ENCODE peak calls at places on chromosomes 5 and 9, in ten cellular contexts. One of them, this sample, is unnamed.

GRCh38 chr9:68949271-68950000 is 64.5 kb downstream of the PRKACG start:
- DNase-seq in IMR-90: no peak
- DNase-seq in endothelial cell: no peak
- DNase-seq in cardiac fibroblast: peak
- DNase-seq in lower lobe of right lung: no peak
- DNase-seq in fibroblast of the aortic adventitia: peak
- DNase-seq in CD8-positive, alpha-beta T cell: no peak
- DNase-seq in AG04449: no peak
- DNase-seq in DND-41: no peak
- DNase-seq in gastrocnemius medialis: no peak
- DNase-seq in this sample: no peak

GRCh38 chr5:136776022-136776927 is 410.9 kb upstream of the TRPC7 start:
- DNase-seq in fibroblast of the aortic adventitia: peak
- DNase-seq in lower lobe of right lung: no peak
- DNase-seq in IMR-90: peak
- DNase-seq in CD8-positive, alpha-beta T cell: no peak
- DNase-seq in DND-41: no peak
- DNase-seq in AG04449: peak
- DNase-seq in endothelial cell: no peak
- DNase-seq in cardiac fibroblast: no peak
- DNase-seq in gastrocnemius medialis: no peak
- DNase-seq in this sample: no peak

GRCh38 chr9:127445851-127446719 is 5.1 kb downstream of the RPL12 start:
- DNase-seq in fibroblast of the aortic adventitia: peak
- DNase-seq in lower lobe of right lung: no peak
- DNase-seq in CD8-positive, alpha-beta T cell: no peak
- DNase-seq in AG04449: no peak
- DNase-seq in gastrocnemius medialis: no peak
- DNase-seq in endothelial cell: no peak
- DNase-seq in cardiac fibroblast: no peak
- DNase-seq in IMR-90: no peak
- DNase-seq in DND-41: no peak
- DNase-seq in this sample: no peak

GRCh38 chr9:132383462-132383883 is 23.2 kb downstream of the TTF1 start:
- DNase-seq in CD8-positive, alpha-beta T cell: no peak
- DNase-seq in AG04449: no peak
- DNase-seq in gastrocnemius medialis: no peak
- DNase-seq in fibroblast of the aortic adventitia: no peak
- DNase-seq in IMR-90: no peak
- DNase-seq in cardiac fibroblast: no peak
- DNase-seq in endothelial cell: no peak
- DNase-seq in DND-41: no peak
- DNase-seq in lower lobe of right lung: no peak
- DNase-seq in this sample: no peak

GRCh38 chr5:141872496-141873356 is 5.5 kb downstream of the PCDH1 start:
- DNase-seq in CD8-positive, alpha-beta T cell: no peak
- DNase-seq in lower lobe of right lung: no peak
- DNase-seq in endothelial cell: no peak
- DNase-seq in gastrocnemius medialis: no peak
- DNase-seq in AG04449: no peak
- DNase-seq in cardiac fibroblast: peak
- DNase-seq in fibroblast of the aortic adventitia: no peak
- DNase-seq in IMR-90: no peak
- DNase-seq in DND-41: no peak
- DNase-seq in this sample: no peak

GRCh38 chr9:81602887-81603680 is 86.3 kb downstream of the TLE1 start:
- DNase-seq in CD8-positive, alpha-beta T cell: no peak
- DNase-seq in lower lobe of right lung: no peak
- DNase-seq in IMR-90: no peak
- DNase-seq in gastrocnemius medialis: no peak
- DNase-seq in endothelial cell: no peak
- DNase-seq in DND-41: no peak
- DNase-seq in fibroblast of the aortic adventitia: no peak
- DNase-seq in cardiac fibroblast: no peak
- DNase-seq in AG04449: no peak
- DNase-seq in this sample: no peak

GRCh38 chr5:132009706-132010405 is 1.6 kb downstream of the ACSL6 start:
- DNase-seq in IMR-90: no peak
- DNase-seq in CD8-positive, alpha-beta T cell: no peak
- DNase-seq in AG04449: no peak
- DNase-seq in gastrocnemius medialis: no peak
- DNase-seq in DND-41: no peak
- DNase-seq in cardiac fibroblast: no peak
- DNase-seq in lower lobe of right lung: peak
- DNase-seq in fibroblast of the aortic adventitia: no peak
- DNase-seq in endothelial cell: no peak
- DNase-seq in this sample: no peak

GRCh38 chr9:89701221-89701798 is 96.5 kb downstream of the GADD45G start:
- DNase-seq in cardiac fibroblast: no peak
- DNase-seq in endothelial cell: no peak
- DNase-seq in AG04449: no peak
- DNase-seq in gastrocnemius medialis: no peak
- DNase-seq in IMR-90: no peak
- DNase-seq in fibroblast of the aortic adventitia: no peak
- DNase-seq in lower lobe of right lung: no peak
- DNase-seq in DND-41: peak
- DNase-seq in CD8-positive, alpha-beta T cell: peak
- DNase-seq in this sample: peak

GRCh38 chr5:91641730-91642350 is 258.7 kb upstream of the ARRDC3 start:
- DNase-seq in DND-41: no peak
- DNase-seq in endothelial cell: no peak
- DNase-seq in cardiac fibroblast: peak
- DNase-seq in fibroblast of the aortic adventitia: peak
- DNase-seq in AG04449: no peak
- DNase-seq in CD8-positive, alpha-beta T cell: no peak
- DNase-seq in IMR-90: peak
- DNase-seq in lower lobe of right lung: no peak
- DNase-seq in gastrocnemius medialis: no peak
- DNase-seq in this sample: no peak

GRCh38 chr9:137195525-137196220 is 4.9 kb downstream of the TPRN start:
- DNase-seq in AG04449: no peak
- DNase-seq in cardiac fibroblast: no peak
- DNase-seq in lower lobe of right lung: no peak
- DNase-seq in endothelial cell: no peak
- DNase-seq in CD8-positive, alpha-beta T cell: no peak
- DNase-seq in gastrocnemius medialis: no peak
- DNase-seq in fibroblast of the aortic adventitia: no peak
- DNase-seq in DND-41: no peak
- DNase-seq in IMR-90: no peak
- DNase-seq in this sample: no peak

GRCh38 chr9:128107971-128108783 is 19.4 kb downstream of the PTGES2 start:
- DNase-seq in fibroblast of the aortic adventitia: no peak
- DNase-seq in lower lobe of right lung: peak
- DNase-seq in gastrocnemius medialis: no peak
- DNase-seq in AG04449: no peak
- DNase-seq in DND-41: no peak
- DNase-seq in cardiac fibroblast: no peak
- DNase-seq in CD8-positive, alpha-beta T cell: no peak
- DNase-seq in endothelial cell: no peak
- DNase-seq in IMR-90: no peak
- DNase-seq in this sample: no peak

GRCh38 chr5:77859306-77859705 is 83.2 kb upstream of the TBCA start:
- DNase-seq in CD8-positive, alpha-beta T cell: no peak
- DNase-seq in endothelial cell: no peak
- DNase-seq in IMR-90: peak
- DNase-seq in DND-41: no peak
- DNase-seq in gastrocnemius medialis: no peak
- DNase-seq in cardiac fibroblast: no peak
- DNase-seq in lower lobe of right lung: no peak
- DNase-seq in AG04449: no peak
- DNase-seq in fibroblast of the aortic adventitia: no peak
- DNase-seq in this sample: no peak

GRCh38 chr5:124025306-124025705 is 513.3 kb downstream of the CSNK1G3 start:
- DNase-seq in IMR-90: no peak
- DNase-seq in gastrocnemius medialis: no peak
- DNase-seq in AG04449: no peak
- DNase-seq in DND-41: no peak
- DNase-seq in CD8-positive, alpha-beta T cell: no peak
- DNase-seq in lower lobe of right lung: no peak
- DNase-seq in endothelial cell: no peak
- DNase-seq in fibroblast of the aortic adventitia: no peak
- DNase-seq in cardiac fibroblast: no peak
- DNase-seq in this sample: no peak

GRCh38 chr5:124022966-124023365 is 511.0 kb downstream of the CSNK1G3 start:
- DNase-seq in fibroblast of the aortic adventitia: no peak
- DNase-seq in gastrocnemius medialis: no peak
- DNase-seq in DND-41: no peak
- DNase-seq in lower lobe of right lung: no peak
- DNase-seq in IMR-90: no peak
- DNase-seq in endothelial cell: no peak
- DNase-seq in CD8-positive, alpha-beta T cell: no peak
- DNase-seq in AG04449: no peak
- DNase-seq in cardiac fibroblast: no peak
- DNase-seq in this sample: no peak

GRCh38 chr5:124021066-124021641 is 509.2 kb downstream of the CSNK1G3 start:
- DNase-seq in lower lobe of right lung: no peak
- DNase-seq in gastrocnemius medialis: no peak
- DNase-seq in fibroblast of the aortic adventitia: no peak
- DNase-seq in AG04449: no peak
- DNase-seq in CD8-positive, alpha-beta T cell: no peak
- DNase-seq in IMR-90: no peak
- DNase-seq in cardiac fibroblast: no peak
- DNase-seq in endothelial cell: no peak
- DNase-seq in DND-41: no peak
- DNase-seq in this sample: no peak
- TF ChIP-seq CTCF in lower lobe of right lung: no peak
- TF ChIP-seq CTCF in gastrocnemius medialis: no peak
- TF ChIP-seq CTCF in fibroblast of the aortic adventitia: no peak
- TF ChIP-seq CTCF in AG04449: no peak
- TF ChIP-seq CTCF in CD8-positive, alpha-beta T cell: no peak
- TF ChIP-seq CTCF in IMR-90: no peak
- TF ChIP-seq CTCF in cardiac fibroblast: no peak
- TF ChIP-seq CTCF in endothelial cell: peak
- TF ChIP-seq CTCF in DND-41: no peak
- TF ChIP-seq CTCF in this sample: no peak

DNA sequence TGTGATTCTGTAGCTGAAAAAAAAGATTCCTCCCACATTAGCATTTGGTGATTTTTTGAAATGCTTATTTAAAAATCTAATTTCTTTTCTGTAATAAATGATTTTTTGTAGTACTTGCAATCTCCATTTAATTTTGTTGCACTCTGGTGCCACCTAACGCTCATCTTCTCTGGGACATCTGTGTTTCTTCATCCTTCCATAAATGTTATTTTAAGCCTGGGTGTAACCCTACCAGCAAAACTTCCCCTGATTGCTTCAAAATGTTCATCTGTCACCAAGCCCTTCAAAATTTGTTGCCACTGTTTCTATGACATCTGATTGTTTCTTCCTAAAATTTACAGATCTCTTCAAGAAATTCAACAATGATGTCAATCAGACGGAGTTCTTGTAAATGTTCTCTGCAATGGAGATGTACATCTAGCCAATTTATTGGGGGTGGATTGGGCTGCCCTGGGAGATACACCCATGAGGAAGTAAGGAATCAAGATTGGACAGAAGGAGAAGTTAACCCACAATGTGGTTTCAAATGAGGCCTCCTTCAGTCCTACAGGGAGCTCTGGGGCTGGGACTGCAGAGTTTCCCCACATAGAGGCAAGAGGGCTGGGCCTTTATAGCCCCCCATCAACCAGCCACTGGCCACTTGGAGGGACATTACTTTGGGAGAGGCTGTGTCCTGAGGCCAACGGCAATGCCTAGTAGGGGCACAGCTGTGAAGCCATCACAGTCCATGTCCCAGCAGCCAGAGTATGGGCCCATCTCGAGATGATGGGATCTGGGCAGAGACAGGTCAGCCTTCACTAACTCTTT is 23.3 kb downstream of the MCTP1 start:
- DNase-seq in gastrocnemius medialis: no peak
- DNase-seq in endothelial cell: no peak
- DNase-seq in DND-41: peak
- DNase-seq in lower lobe of right lung: peak
- DNase-seq in cardiac fibroblast: peak
- DNase-seq in IMR-90: peak
- DNase-seq in CD8-positive, alpha-beta T cell: no peak
- DNase-seq in AG04449: no peak
- DNase-seq in fibroblast of the aortic adventitia: peak
- DNase-seq in this sample: no peak
- TF ChIP-seq CTCF in gastrocnemius medialis: no peak
- TF ChIP-seq CTCF in endothelial cell: no peak
- TF ChIP-seq CTCF in DND-41: peak
- TF ChIP-seq CTCF in lower lobe of right lung: peak
- TF ChIP-seq CTCF in cardiac fibroblast: peak
- TF ChIP-seq CTCF in IMR-90: peak
- TF ChIP-seq CTCF in CD8-positive, alpha-beta T cell: no peak
- TF ChIP-seq CTCF in AG04449: peak
- TF ChIP-seq CTCF in fibroblast of the aortic adventitia: peak
- TF ChIP-seq CTCF in this sample: no peak

GRCh38 chr5:52800394-52801213 is 12.9 kb downstream of the ITGA1 start:
- DNase-seq in CD8-positive, alpha-beta T cell: peak
- DNase-seq in AG04449: no peak
- DNase-seq in gastrocnemius medialis: peak
- DNase-seq in IMR-90: peak
- DNase-seq in endothelial cell: peak
- DNase-seq in lower lobe of right lung: peak
- DNase-seq in DND-41: peak
- DNase-seq in cardiac fibroblast: peak
- DNase-seq in fibroblast of the aortic adventitia: peak
- DNase-seq in this sample: peak
- TF ChIP-seq CTCF in CD8-positive, alpha-beta T cell: no peak
- TF ChIP-seq CTCF in AG04449: no peak
- TF ChIP-seq CTCF in gastrocnemius medialis: no peak
- TF ChIP-seq CTCF in IMR-90: no peak
- TF ChIP-seq CTCF in endothelial cell: no peak
- TF ChIP-seq CTCF in lower lobe of right lung: no peak
- TF ChIP-seq CTCF in DND-41: peak
- TF ChIP-seq CTCF in cardiac fibroblast: peak
- TF ChIP-seq CTCF in fibroblast of the aortic adventitia: peak
- TF ChIP-seq CTCF in this sample: no peak

GRCh38 chr5:59529286-59529685 is 364.2 kb downstream of the PDE4D start:
- DNase-seq in IMR-90: no peak
- DNase-seq in DND-41: no peak
- DNase-seq in AG04449: no peak
- DNase-seq in CD8-positive, alpha-beta T cell: no peak
- DNase-seq in endothelial cell: no peak
- DNase-seq in gastrocnemius medialis: no peak
- DNase-seq in lower lobe of right lung: no peak
- DNase-seq in cardiac fibroblast: no peak
- DNase-seq in fibroblast of the aortic adventitia: no peak
- DNase-seq in this sample: no peak

GRCh38 chr5:59525310-59525709 is 368.2 kb downstream of the PDE4D start:
- DNase-seq in fibroblast of the aortic adventitia: no peak
- DNase-seq in cardiac fibroblast: no peak
- DNase-seq in lower lobe of right lung: no peak
- DNase-seq in gastrocnemius medialis: no peak
- DNase-seq in IMR-90: no peak
- DNase-seq in DND-41: no peak
- DNase-seq in AG04449: no peak
- DNase-seq in CD8-positive, alpha-beta T cell: no peak
- DNase-seq in endothelial cell: no peak
- DNase-seq in this sample: no peak

GRCh38 chr5:59528226-59528862 is 365.2 kb downstream of the PDE4D start:
- DNase-seq in fibroblast of the aortic adventitia: no peak
- DNase-seq in lower lobe of right lung: no peak
- DNase-seq in AG04449: no peak
- DNase-seq in CD8-positive, alpha-beta T cell: no peak
- DNase-seq in gastrocnemius medialis: no peak
- DNase-seq in DND-41: no peak
- DNase-seq in cardiac fibroblast: no peak
- DNase-seq in endothelial cell: no peak
- DNase-seq in IMR-90: no peak
- DNase-seq in this sample: no peak

GRCh38 chr5:59522201-59522831 is 371.2 kb downstream of the PDE4D start:
- DNase-seq in cardiac fibroblast: no peak
- DNase-seq in gastrocnemius medialis: no peak
- DNase-seq in DND-41: no peak
- DNase-seq in lower lobe of right lung: no peak
- DNase-seq in endothelial cell: no peak
- DNase-seq in IMR-90: no peak
- DNase-seq in fibroblast of the aortic adventitia: no peak
- DNase-seq in AG04449: no peak
- DNase-seq in CD8-positive, alpha-beta T cell: no peak
- DNase-seq in this sample: no peak

GRCh38 chr5:59525957-59526356 is 367.6 kb downstream of the PDE4D start:
- DNase-seq in gastrocnemius medialis: no peak
- DNase-seq in IMR-90: peak
- DNase-seq in DND-41: no peak
- DNase-seq in lower lobe of right lung: no peak
- DNase-seq in cardiac fibroblast: peak
- DNase-seq in fibroblast of the aortic adventitia: no peak
- DNase-seq in endothelial cell: no peak
- DNase-seq in AG04449: peak
- DNase-seq in CD8-positive, alpha-beta T cell: no peak
- DNase-seq in this sample: no peak
- TF ChIP-seq CTCF in gastrocnemius medialis: no peak
- TF ChIP-seq CTCF in IMR-90: no peak
- TF ChIP-seq CTCF in DND-41: no peak
- TF ChIP-seq CTCF in lower lobe of right lung: no peak
- TF ChIP-seq CTCF in cardiac fibroblast: no peak
- TF ChIP-seq CTCF in fibroblast of the aortic adventitia: no peak
- TF ChIP-seq CTCF in endothelial cell: no peak
- TF ChIP-seq CTCF in AG04449: no peak
- TF ChIP-seq CTCF in CD8-positive, alpha-beta T cell: no peak
- TF ChIP-seq CTCF in this sample: no peak

This sample was measured in natural killer cell.